ENCODE peak calls at places on chromosomes 4 and X, in six cellular contexts. J is A549, F is GM12878, V is HEK293T, T is HepG2, I is K562. C is an unnamed sample.

GRCh38 chr4:94924566-94924965 is 166.8 kb downstream of the BMPR1B start:
- DNase-seq in J (no peak), F (no peak), V (no peak), T (no peak), I (no peak), C (no peak)

GRCh38 chrX:73262991-73263390 is 48.3 kb upstream of the NAP1L2 start:
- DNase-seq in J (peak; percentile 34), F (no peak), V (peak; percentile 23), T (peak; percentile 7), I (no peak), C (no peak)

GRCh38 chr4:162682651-162683050 is 484.0 kb downstream of the NAF1 start:
- DNase-seq in J (peak; percentile 48), F (no peak), V (no peak), T (no peak), I (no peak), C (no peak)

GRCh38 chrX:25596881-25597280 is 541.3 kb upstream of the MAGEB18 start:
- DNase-seq in J (no peak), F (no peak), V (no peak), T (no peak), I (no peak), C (no peak)

GRCh38 chrX:153336128-153336894 is 2.4 kb downstream of the ZNF275 start:
- DNase-seq in J (no peak), F (no peak), V (no peak), T (no peak), I (no peak), C (no peak)

GRCh38 chrX:68048774-68049173 is 384.5 kb downstream of the OPHN1 start:
- DNase-seq in J (no peak), F (no peak), V (no peak), T (no peak), I (no peak), C (no peak)

GRCh38 chr4:189202869-189203271 is 737.8 kb upstream of the FRG1 start:
- DNase-seq in J (peak; percentile 19), F (no peak), V (no peak), T (no peak), I (no peak), C (peak; percentile 89)

GRCh38 chr4:130510661-130511060 is 1414.7 kb downstream of the C4orf33 start:
- DNase-seq in J (no peak), F (no peak), V (no peak), T (no peak), I (no peak), C (no peak)

GRCh38 chrX:48468247-48468671 is 1.8 kb downstream of the SLC38A5 start:
- DNase-seq in J (no peak), F (no peak), V (no peak), T (no peak), I (peak; percentile 77), C (no peak)

GRCh38 chr4:7526929-7527535 is 92.3 kb upstream of the PSAPL1 start:
- DNase-seq in J (no peak), F (no peak), V (no peak), T (no peak), I (no peak), C (no peak)

GRCh38 chr4:169540774-169541173 is 71.6 kb downstream of the NEK1 start:
- DNase-seq in J (no peak), F (no peak), V (no peak), T (no peak), I (no peak), C (peak; percentile 45)

GRCh38 chrX:19190902-19191301 is 68.6 kb upstream of the ADGRG2 start:
- DNase-seq in J (no peak), F (no peak), V (no peak), T (no peak), I (no peak), C (no peak)

GRCh38 chr4:26015133-26015651 is 101.2 kb downstream of the SMIM20 start:
- DNase-seq in J (no peak), F (no peak), V (no peak), T (no peak), I (no peak), C (peak; percentile 97)

GRCh38 chrX:67545772-67546495 is 2.1 kb downstream of the AR start:
- DNase-seq in J (peak; percentile 18), F (no peak), V (no peak), T (no peak), I (no peak), C (no peak)

GRCh38 chr4:186628058-186628711 is 72.8 kb upstream of the MTNR1A start:
- DNase-seq in J (no peak), F (no peak), V (no peak), T (no peak), I (no peak), C (no peak)

GRCh38 chr4:151658959-151659593 is 101.7 kb downstream of the GATB start:
- DNase-seq in J (no peak), F (no peak), V (no peak), T (no peak), I (no peak), C (peak; percentile 67)

GRCh38 chr4:80171251-80171650 is 26.1 kb upstream of the PRDM8 start:
- DNase-seq in J (no peak), F (no peak), V (no peak), T (no peak), I (no peak), C (peak; percentile 62)

GRCh38 chrX:17706676-17707075 is 30.6 kb upstream of the SCML1 start:
- DNase-seq in J (peak; percentile 55), F (no peak), V (no peak), T (peak; percentile 89), I (no peak), C (peak; percentile 83)

GRCh38 chr4:185717018-185717726 is 94.8 kb downstream of the SORBS2 start:
- DNase-seq in J (no peak), F (no peak), V (no peak), T (no peak), I (no peak), C (no peak)

GRCh38 chr4:125013891-125014290 is 300.9 kb upstream of the FAT4 start:
- DNase-seq in J (peak; percentile 2), F (no peak), V (no peak), T (no peak), I (no peak), C (peak; percentile 28)

GRCh38 chrX:370244-370962 is 16.3 kb downstream of the PPP2R3B start:
- DNase-seq in J (no peak), F (no peak), V (no peak), T (no peak), I (no peak), C (no peak)

GRCh38 chr4:53532521-53532920 is 58.8 kb downstream of the LNX1 start:
- DNase-seq in J (no peak), F (no peak), V (no peak), T (no peak), I (no peak), C (peak; percentile 53)

GRCh38 chrX:108165349-108166111 is 74.0 kb downstream of the ATG4A start:
- DNase-seq in J (peak; percentile 54), F (no peak), V (peak; percentile 74), T (peak; percentile 33), I (peak; percentile 26), C (peak; percentile 51)

GRCh38 chrX:124212622-124213021 is 119.8 kb upstream of the TEX13D start:
- DNase-seq in J (no peak), F (no peak), V (no peak), T (no peak), I (no peak), C (no peak)

GRCh38 chrX:111319451-111319850 is 49.2 kb upstream of the CAPN6 start:
- DNase-seq in J (no peak), F (no peak), V (no peak), T (no peak), I (no peak), C (no peak)

GRCh38 chrX:111318901-111319300 is 48.6 kb upstream of the CAPN6 start:
- DNase-seq in J (no peak), F (no peak), V (no peak), T (no peak), I (no peak), C (no peak)

DNA sequence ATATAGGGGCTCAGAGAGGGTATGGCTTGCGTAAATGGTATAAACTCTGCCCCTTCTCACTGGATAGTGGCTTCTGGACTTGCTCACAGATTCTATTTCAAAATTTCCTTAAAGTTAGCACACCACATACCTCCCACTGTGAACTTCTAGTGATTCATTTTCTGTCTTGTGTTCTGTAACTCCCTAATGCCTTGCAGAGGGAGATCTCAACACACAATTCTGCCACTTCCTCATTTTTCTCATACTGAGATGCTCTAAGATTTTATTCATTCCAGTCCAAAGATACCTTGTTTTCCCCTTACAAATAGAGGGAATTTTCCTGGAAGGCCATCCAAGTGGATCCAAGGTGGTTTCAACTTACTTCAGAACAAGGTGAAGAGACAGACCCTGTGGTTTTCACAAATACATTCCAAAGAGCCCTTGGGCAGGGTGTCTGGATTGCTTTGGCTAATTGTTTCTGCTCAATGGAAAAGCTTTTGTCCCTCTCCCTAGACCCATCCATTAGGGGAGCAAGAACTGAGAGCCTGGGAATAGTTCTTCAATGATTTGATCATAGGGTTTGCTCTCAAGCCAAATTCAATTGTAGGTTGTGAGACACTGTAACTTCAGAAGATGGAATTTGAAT is 52.1 kb upstream of the CAPN6 start:
- DNase-seq in J (no peak), F (no peak), V (no peak), T (no peak), I (no peak), C (no peak)
- TF ChIP-seq BHLHE40 in J (no peak), F (no peak), V (no peak), T (no peak), I (no peak), C (no peak)

GRCh38 chrX:38055170-38055847 is 49.0 kb downstream of the SYTL5 start:
- DNase-seq in J (no peak), F (peak; percentile 45), V (no peak), T (no peak), I (no peak), C (peak; percentile 31)
- TF ChIP-seq BHLHE40 in J (no peak), F (no peak), V (no peak), T (no peak), I (no peak), C (no peak)

GRCh38 chr4:40621229-40621591 is 8.5 kb downstream of the RBM47 start:
- DNase-seq in J (no peak), F (peak; percentile 72), V (no peak), T (no peak), I (no peak), C (no peak)

GRCh38 chr4:40623707-40624106 is 6.0 kb downstream of the RBM47 start:
- DNase-seq in J (no peak), F (no peak), V (no peak), T (no peak), I (no peak), C (no peak)

GRCh38 chr4:40621592-40622512 is 7.8 kb downstream of the RBM47 start:
- DNase-seq in J (peak; percentile 92), F (peak; percentile 93), V (no peak), T (peak; percentile 60), I (no peak), C (peak; percentile 98)

GRCh38 chr4:40619600-40619999 is 10.1 kb downstream of the RBM47 start:
- DNase-seq in J (no peak), F (no peak), V (no peak), T (no peak), I (no peak), C (no peak)

DNA sequence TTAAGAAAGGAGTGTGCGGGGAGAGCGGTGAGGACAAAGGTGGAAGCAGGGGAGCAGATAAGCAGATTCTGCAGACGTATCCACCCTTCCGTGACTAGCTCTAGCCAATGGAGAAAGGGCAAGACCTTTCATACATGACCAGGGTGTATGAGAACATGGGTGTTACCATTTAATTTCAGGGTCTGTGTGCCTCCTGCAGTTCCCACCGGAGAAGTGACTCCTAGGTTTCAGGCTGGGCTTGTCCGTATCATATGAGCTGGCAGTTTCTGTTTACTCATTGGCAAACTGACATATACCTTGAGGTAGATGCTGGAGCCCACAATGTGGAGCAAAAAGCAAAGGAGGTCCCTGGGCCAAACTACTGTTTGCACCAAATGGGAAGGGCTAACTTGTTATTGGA is 6.8 kb downstream of the RBM47 start:
- DNase-seq in J (peak; percentile 57), F (peak; percentile 81), V (no peak), T (no peak), I (no peak), C (peak; percentile 18)
- TF ChIP-seq BHLHE40 in J (no peak), F (peak; percentile 6), V (no peak), T (no peak), I (no peak), C (no peak)

GRCh38 chr4:167032876-167033275 is 201.4 kb downstream of the SPOCK3 start:
- DNase-seq in J (no peak), F (no peak), V (no peak), T (no peak), I (no peak), C (peak; percentile 39)
- TF ChIP-seq BHLHE40 in J (no peak), F (no peak), V (no peak), T (no peak), I (no peak), C (no peak)